ENCODE peak calls at places on chromosomes 1 and 21, in four cellular contexts. One of them, this sample, is unnamed.

GRCh38 chr1:93738075-93738622 is 56.5 kb upstream of the BCAR3 start:
- DNase-seq in AG04450: peak
- DNase-seq in substantia nigra: no peak
- DNase-seq in pancreas: no peak
- DNase-seq in this sample: no peak

GRCh38 chr1:185412385-185413074 is 95.5 kb upstream of the IVNS1ABP start:
- DNase-seq in AG04450: no peak
- DNase-seq in substantia nigra: no peak
- DNase-seq in pancreas: no peak
- DNase-seq in this sample: no peak

GRCh38 chr21:45334134-45334533 is 46.4 kb upstream of the POFUT2 start:
- DNase-seq in AG04450: no peak
- DNase-seq in substantia nigra: no peak
- DNase-seq in pancreas: no peak
- DNase-seq in this sample: no peak

GRCh38 chr1:226949401-226949800 is 9.3 kb downstream of the COQ8A start:
- DNase-seq in AG04450: no peak
- DNase-seq in substantia nigra: no peak
- DNase-seq in pancreas: no peak
- DNase-seq in this sample: no peak

GRCh38 chr1:25204797-25205441 is 27.4 kb downstream of the SYF2 start:
- DNase-seq in AG04450: no peak
- DNase-seq in substantia nigra: no peak
- DNase-seq in pancreas: no peak
- DNase-seq in this sample: peak

GRCh38 chr1:162753001-162753658 is 37.4 kb upstream of the HSD17B7 start:
- DNase-seq in AG04450: no peak
- DNase-seq in substantia nigra: no peak
- DNase-seq in pancreas: no peak
- DNase-seq in this sample: no peak

GRCh38 chr21:31914472-31914871 is 41.7 kb downstream of the HUNK start:
- DNase-seq in AG04450: no peak
- DNase-seq in substantia nigra: no peak
- DNase-seq in pancreas: no peak
- DNase-seq in this sample: no peak

GRCh38 chr1:25609921-25610320 is 6.7 kb upstream of the MAN1C1 start:
- DNase-seq in AG04450: no peak
- DNase-seq in substantia nigra: no peak
- DNase-seq in pancreas: no peak
- DNase-seq in this sample: no peak

GRCh38 chr1:180181048-180181447 is 26.4 kb downstream of the QSOX1 start:
- DNase-seq in AG04450: no peak
- DNase-seq in substantia nigra: no peak
- DNase-seq in pancreas: peak
- DNase-seq in this sample: no peak

GRCh38 chr1:3745071-3745470 is 7.2 kb upstream of the CCDC27 start:
- DNase-seq in AG04450: no peak
- DNase-seq in substantia nigra: no peak
- DNase-seq in pancreas: peak
- DNase-seq in this sample: no peak

GRCh38 chr1:118555638-118556037 is 370.6 kb upstream of the SPAG17 start:
- DNase-seq in AG04450: no peak
- DNase-seq in substantia nigra: no peak
- DNase-seq in pancreas: no peak
- DNase-seq in this sample: no peak

GRCh38 chr1:63648689-63649088 is 55.5 kb downstream of the PGM1 start:
- DNase-seq in AG04450: no peak
- DNase-seq in substantia nigra: no peak
- DNase-seq in pancreas: no peak
- DNase-seq in this sample: no peak

GRCh38 chr1:215891673-215892072 is 324.6 kb downstream of the KCTD3 start:
- DNase-seq in AG04450: no peak
- DNase-seq in substantia nigra: no peak
- DNase-seq in pancreas: no peak
- DNase-seq in this sample: no peak

GRCh38 chr21:44718571-44718970 is 7.2 kb upstream of the TSPEAR start:
- DNase-seq in AG04450: no peak
- DNase-seq in substantia nigra: no peak
- DNase-seq in pancreas: no peak
- DNase-seq in this sample: no peak

GRCh38 chr1:29559055-29559454 is 322.7 kb downstream of the PTPRU start:
- DNase-seq in AG04450: no peak
- DNase-seq in substantia nigra: no peak
- DNase-seq in pancreas: no peak
- DNase-seq in this sample: no peak

GRCh38 chr1:90201467-90202358 is 206.8 kb downstream of the ZNF326 start:
- DNase-seq in AG04450: peak
- DNase-seq in substantia nigra: no peak
- DNase-seq in pancreas: no peak
- DNase-seq in this sample: no peak

GRCh38 chr1:18239671-18240070 is 132.1 kb downstream of the IGSF21 start:
- DNase-seq in AG04450: no peak
- DNase-seq in substantia nigra: no peak
- DNase-seq in pancreas: peak
- DNase-seq in this sample: no peak

GRCh38 chr1:111511362-111511761 is 7.9 kb upstream of the ADORA3 start:
- DNase-seq in AG04450: no peak
- DNase-seq in substantia nigra: no peak
- DNase-seq in pancreas: no peak
- DNase-seq in this sample: no peak

GRCh38 chr1:18852501-18852900 is 7.0 kb downstream of the TAS1R2 start:
- DNase-seq in AG04450: no peak
- DNase-seq in substantia nigra: no peak
- DNase-seq in pancreas: peak
- DNase-seq in this sample: no peak

GRCh38 chr1:156106624-156107488 is 7.7 kb upstream of the LMNA start:
- DNase-seq in AG04450: no peak
- DNase-seq in substantia nigra: no peak
- DNase-seq in pancreas: no peak
- DNase-seq in this sample: no peak

GRCh38 chr1:199279107-199279506 is 640.3 kb downstream of the PTPRC start:
- DNase-seq in AG04450: no peak
- DNase-seq in substantia nigra: no peak
- DNase-seq in pancreas: no peak
- DNase-seq in this sample: no peak

GRCh38 chr21:38821248-38821647 is 15.5 kb downstream of the ETS2 start:
- DNase-seq in AG04450: no peak
- DNase-seq in substantia nigra: no peak
- DNase-seq in pancreas: no peak
- DNase-seq in this sample: no peak

GRCh38 chr1:2791027-2791760 is 10.3 kb downstream of the TTC34 start:
- DNase-seq in AG04450: no peak
- DNase-seq in substantia nigra: no peak
- DNase-seq in pancreas: no peak
- DNase-seq in this sample: no peak

GRCh38 chr1:89274431-89274857 is 1.8 kb upstream of the GBP5 start:
- DNase-seq in AG04450: no peak
- DNase-seq in substantia nigra: no peak
- DNase-seq in pancreas: no peak
- DNase-seq in this sample: no peak

GRCh38 chr1:39539252-39539790 is 37.3 kb downstream of the PABPC4 start:
- DNase-seq in AG04450: peak
- DNase-seq in substantia nigra: peak
- DNase-seq in pancreas: no peak
- DNase-seq in this sample: peak

GRCh38 chr1:101237229-101237837 is 514 bp downstream of the S1PR1 start:
- DNase-seq in AG04450: peak
- DNase-seq in substantia nigra: no peak
- DNase-seq in pancreas: no peak
- DNase-seq in this sample: no peak

GRCh38 chr21:34949499-34949898 is 99.6 kb downstream of the RUNX1 start:
- DNase-seq in AG04450: no peak
- DNase-seq in substantia nigra: no peak
- DNase-seq in pancreas: no peak
- DNase-seq in this sample: no peak

GRCh38 chr1:151612506-151613274 is 840 bp downstream of the SNX27 start:
- DNase-seq in AG04450: no peak
- DNase-seq in substantia nigra: no peak
- DNase-seq in pancreas: no peak
- DNase-seq in this sample: peak

GRCh38 chr1:21650400-21650799 is 18.8 kb downstream of the RAP1GAP start:
- DNase-seq in AG04450: no peak
- DNase-seq in substantia nigra: no peak
- DNase-seq in pancreas: peak
- DNase-seq in this sample: no peak
- H3K27ac ChIP-seq in AG04450: no peak
- H3K27ac ChIP-seq in substantia nigra: peak
- H3K27ac ChIP-seq in pancreas: no peak
- H3K27ac ChIP-seq in this sample: no peak

GRCh38 chr1:207051615-207051943 is 571 bp upstream of the YOD1 start:
- DNase-seq in AG04450: no peak
- DNase-seq in substantia nigra: no peak
- DNase-seq in pancreas: no peak
- DNase-seq in this sample: no peak

GRCh38 chr1:207052736-207053545 is at the start of gene PFKFB2:
- DNase-seq in AG04450: peak
- DNase-seq in substantia nigra: peak
- DNase-seq in pancreas: peak
- DNase-seq in this sample: peak

GRCh38 chr1:207055386-207056001 is 2.4 kb downstream of the PFKFB2 start:
- DNase-seq in AG04450: no peak
- DNase-seq in substantia nigra: no peak
- DNase-seq in pancreas: no peak
- DNase-seq in this sample: no peak

GRCh38 chr1:207056673-207057072 is 3.6 kb downstream of the PFKFB2 start:
- DNase-seq in AG04450: no peak
- DNase-seq in substantia nigra: no peak
- DNase-seq in pancreas: no peak
- DNase-seq in this sample: no peak

DNA sequence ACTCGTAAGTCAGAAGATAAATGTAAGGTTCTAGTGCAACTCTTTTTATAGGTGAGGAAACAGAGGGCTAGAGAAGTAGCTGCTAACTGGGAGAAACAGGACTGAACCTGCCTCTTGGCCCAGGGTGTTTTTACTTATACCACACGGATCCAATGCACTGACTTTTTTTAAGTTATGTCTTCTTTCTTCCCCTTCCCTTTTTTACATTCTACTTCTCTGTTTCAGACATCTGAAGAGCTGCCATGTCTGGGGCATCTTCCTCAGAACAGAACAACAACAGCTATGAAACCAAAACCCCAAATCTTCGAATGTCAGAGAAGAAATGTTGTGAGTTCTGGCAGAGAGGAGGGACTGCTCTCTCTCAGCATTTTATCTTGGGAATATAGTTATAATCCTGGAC is 1.4 kb downstream of the PFKFB2 start:
- DNase-seq in AG04450: no peak
- DNase-seq in substantia nigra: no peak
- DNase-seq in pancreas: no peak
- DNase-seq in this sample: no peak
- H3K27ac ChIP-seq in AG04450: no peak
- H3K27ac ChIP-seq in substantia nigra: no peak
- H3K27ac ChIP-seq in pancreas: no peak
- H3K27ac ChIP-seq in this sample: peak

GRCh38 chr1:58119971-58120370 is 426.6 kb downstream of the OMA1 start:
- DNase-seq in AG04450: no peak
- DNase-seq in substantia nigra: no peak
- DNase-seq in pancreas: no peak
- DNase-seq in this sample: no peak
- H3K27ac ChIP-seq in AG04450: no peak
- H3K27ac ChIP-seq in substantia nigra: no peak
- H3K27ac ChIP-seq in pancreas: no peak
- H3K27ac ChIP-seq in this sample: no peak

GRCh38 chr1:52034050-52034384 is 407 bp upstream of the KTI12 start:
- DNase-seq in AG04450: no peak
- DNase-seq in substantia nigra: no peak
- DNase-seq in pancreas: no peak
- DNase-seq in this sample: no peak
- H3K27ac ChIP-seq in AG04450: peak
- H3K27ac ChIP-seq in substantia nigra: peak
- H3K27ac ChIP-seq in pancreas: peak
- H3K27ac ChIP-seq in this sample: peak

GRCh38 chr1:64920936-64921589 is 45.3 kb downstream of the JAK1 start:
- DNase-seq in AG04450: no peak
- DNase-seq in substantia nigra: no peak
- DNase-seq in pancreas: no peak
- DNase-seq in this sample: no peak

GRCh38 chr1:64917907-64918306 is 48.4 kb downstream of the JAK1 start:
- DNase-seq in AG04450: no peak
- DNase-seq in substantia nigra: no peak
- DNase-seq in pancreas: no peak
- DNase-seq in this sample: no peak

GRCh38 chr1:64913361-64914015 is 52.9 kb downstream of the JAK1 start:
- DNase-seq in AG04450: no peak
- DNase-seq in substantia nigra: no peak
- DNase-seq in pancreas: no peak
- DNase-seq in this sample: no peak

GRCh38 chr1:64915381-64916274 is 50.7 kb downstream of the JAK1 start:
- DNase-seq in AG04450: peak
- DNase-seq in substantia nigra: no peak
- DNase-seq in pancreas: no peak
- DNase-seq in this sample: no peak

GRCh38 chr1:64917328-64917861 is 49.0 kb downstream of the JAK1 start:
- DNase-seq in AG04450: peak
- DNase-seq in substantia nigra: no peak
- DNase-seq in pancreas: no peak
- DNase-seq in this sample: no peak
- H3K27ac ChIP-seq in AG04450: peak
- H3K27ac ChIP-seq in substantia nigra: no peak
- H3K27ac ChIP-seq in pancreas: peak
- H3K27ac ChIP-seq in this sample: no peak